ENCODE peak calls at places on chromosomes 5 and 9, in five cellular contexts. E is dorsolateral prefrontal cortex, A is brain pericyte, J is H7, W is OCI-LY7. D is an unnamed sample.

GRCh38 chr9:89022902-89023301 is 31.6 kb downstream of the S1PR3 start:
- DNase-seq in E (no peak), A (no peak), J (no peak), W (no peak), D (no peak)

GRCh38 chr9:69919461-69920061 is 98.9 kb downstream of the CFAP95 start:
- DNase-seq in E (peak), A (no peak), J (peak), W (peak), D (peak)

GRCh38 chr9:71646131-71646530 is 122.2 kb downstream of the CEMIP2 start:
- DNase-seq in E (no peak), A (no peak), J (no peak), W (no peak), D (no peak)

GRCh38 chr9:21690561-21690960 is 111.9 kb upstream of the MTAP start:
- DNase-seq in E (no peak), A (no peak), J (no peak), W (no peak), D (no peak)

GRCh38 chr5:68709229-68709628 is 384.6 kb upstream of the SLC30A5 start:
- DNase-seq in E (no peak), A (no peak), J (no peak), W (no peak), D (no peak)

GRCh38 chr9:6212722-6213375 is 2.8 kb upstream of the IL33 start:
- DNase-seq in E (no peak), A (no peak), J (no peak), W (no peak), D (no peak)

GRCh38 chr9:125829743-125830142 is 82.6 kb downstream of the PBX3 start:
- DNase-seq in E (no peak), A (peak), J (no peak), W (no peak), D (no peak)

GRCh38 chr5:171715551-171715950 is 70.1 kb upstream of the SMIM23 start:
- DNase-seq in E (no peak), A (no peak), J (no peak), W (no peak), D (no peak)

GRCh38 chr5:32018476-32019436 is 155.4 kb downstream of the GOLPH3 start:
- DNase-seq in E (no peak), A (no peak), J (no peak), W (peak), D (no peak)

GRCh38 chr5:177495243-177496060 is 2.0 kb downstream of the PDLIM7 start:
- DNase-seq in E (no peak), A (peak), J (peak), W (peak), D (peak)

GRCh38 chr5:180097163-180097894 is 25.8 kb upstream of the RNF130 start:
- DNase-seq in E (no peak), A (no peak), J (peak), W (no peak), D (no peak)

GRCh38 chr5:170291324-170291847 is 6.2 kb downstream of the LCP2 start:
- DNase-seq in E (no peak), A (no peak), J (no peak), W (no peak), D (no peak)

GRCh38 chr5:176819476-176819875 is 9.1 kb downstream of the UNC5A start:
- DNase-seq in E (no peak), A (no peak), J (peak), W (no peak), D (peak)

GRCh38 chr5:171577940-171578856 is 158.8 kb downstream of the FGF18 start:
- DNase-seq in E (no peak), A (no peak), J (peak), W (no peak), D (no peak)

GRCh38 chr5:150492621-150493020 is 15.3 kb upstream of the NDST1 start:
- DNase-seq in E (no peak), A (no peak), J (no peak), W (no peak), D (no peak)

GRCh38 chr5:18466731-18467130 is 832.5 kb downstream of the TAF11L14 start:
- DNase-seq in E (no peak), A (no peak), J (no peak), W (no peak), D (no peak)

GRCh38 chr5:124342586-124342985 is 403.9 kb downstream of the ZNF608 start:
- DNase-seq in E (no peak), A (no peak), J (no peak), W (no peak), D (no peak)

GRCh38 chr5:1028481-1029269 is 20.1 kb downstream of the NKD2 start:
- DNase-seq in E (no peak), A (no peak), J (peak), W (no peak), D (no peak)

GRCh38 chr9:103574056-103574455 is 520.1 kb upstream of the SMC2 start:
- DNase-seq in E (no peak), A (peak), J (no peak), W (no peak), D (no peak)

GRCh38 chr9:137112564-137113384 is 1.8 kb downstream of the DPP7 start:
- DNase-seq in E (no peak), A (no peak), J (no peak), W (no peak), D (no peak)

GRCh38 chr5:142597546-142598337 is 88.1 kb downstream of the FGF1 start:
- DNase-seq in E (no peak), A (no peak), J (no peak), W (no peak), D (no peak)

GRCh38 chr5:33690736-33691135 is 201.1 kb downstream of the ADAMTS12 start:
- DNase-seq in E (no peak), A (peak), J (no peak), W (no peak), D (no peak)

GRCh38 chr9:14207352-14207995 is 106.5 kb downstream of the NFIB start:
- DNase-seq in E (peak), A (no peak), J (no peak), W (no peak), D (peak)

GRCh38 chr5:13946111-13946510 is 1.6 kb upstream of the DNAH5 start:
- DNase-seq in E (peak), A (no peak), J (no peak), W (no peak), D (no peak)

GRCh38 chr5:138946241-138946623 is 71.1 kb upstream of the LRRTM2 start:
- DNase-seq in E (peak), A (no peak), J (peak), W (no peak), D (no peak)

GRCh38 chr9:120583958-120584369 is 4.0 kb upstream of the CDK5RAP2 start:
- DNase-seq in E (peak), A (peak), J (no peak), W (peak), D (peak)

GRCh38 chr5:134510970-134511795 is 14.3 kb upstream of the JADE2 start:
- DNase-seq in E (no peak), A (no peak), J (peak), W (no peak), D (no peak)

GRCh38 chr5:86756839-86757238 is 139.1 kb downstream of the COX7C start:
- DNase-seq in E (no peak), A (no peak), J (no peak), W (no peak), D (no peak)

GRCh38 chr5:77882670-77883257 is 106.6 kb upstream of the TBCA start:
- DNase-seq in E (no peak), A (no peak), J (no peak), W (no peak), D (no peak)

GRCh38 chr9:2336055-2336454 is 285.5 kb upstream of the VLDLR start:
- DNase-seq in E (no peak), A (no peak), J (no peak), W (no peak), D (no peak)

GRCh38 chr9:33942471-33943083 is 106.1 kb downstream of the UBAP2 start:
- DNase-seq in E (no peak), A (no peak), J (no peak), W (no peak), D (no peak)

GRCh38 chr5:138605254-138605972 is 30.2 kb upstream of the HSPA9 start:
- DNase-seq in E (no peak), A (no peak), J (no peak), W (peak), D (peak)

GRCh38 chr5:103271570-103272289 is 13.2 kb downstream of the MACIR start:
- DNase-seq in E (no peak), A (no peak), J (no peak), W (no peak), D (no peak)

GRCh38 chr9:70053864-70054263 is 10.2 kb downstream of the MAMDC2 start:
- DNase-seq in E (no peak), A (no peak), J (no peak), W (no peak), D (peak)

GRCh38 chr9:93525476-93525875 is 50.9 kb upstream of the PHF2 start:
- DNase-seq in E (no peak), A (no peak), J (no peak), W (no peak), D (no peak)

GRCh38 chr9:134967547-134967930 is 49.8 kb upstream of the FCN1 start:
- DNase-seq in E (no peak), A (no peak), J (peak), W (no peak), D (peak)

GRCh38 chr9:14136047-14136446 is 177.9 kb downstream of the NFIB start:
- DNase-seq in E (no peak), A (no peak), J (no peak), W (no peak), D (no peak)

GRCh38 chr9:70479880-70480291 is 65.4 kb upstream of the KLF9 start:
- DNase-seq in E (no peak), A (peak), J (peak), W (no peak), D (peak)

GRCh38 chr5:179228341-179229121 is 116.7 kb downstream of the ADAMTS2 start:
- DNase-seq in E (no peak), A (no peak), J (peak), W (no peak), D (no peak)

GRCh38 chr5:140259509-140259908 is 43.4 kb downstream of the PFDN1 start:
- DNase-seq in E (no peak), A (no peak), J (no peak), W (no peak), D (no peak)

D was measured in SJCRH30.